ENCODE peak calls at places on chromosomes 6 and 20, in four cellular contexts. S is HL-60; V is GM23338; F is CD4-positive, alpha-beta T cell. O is an unnamed sample.

GRCh38 chr6:169028343-169028742 is 225.3 kb downstream of the THBS2 start:
- DNase-seq in S (no peak), V (no peak), F (no peak), O (no peak)

GRCh38 chr6:16770701-16771569 is 9.7 kb upstream of the ATXN1 start:
- DNase-seq in S (peak; percentile 81), V (peak; percentile 92), F (peak; percentile 66), O (peak; percentile 59)

GRCh38 chr6:24387818-24388217 is 14.9 kb upstream of the MRS2 start:
- DNase-seq in S (no peak), V (no peak), F (no peak), O (no peak)

GRCh38 chr20:39851459-39851858 is 837.6 kb downstream of the MAFB start:
- DNase-seq in S (no peak), V (no peak), F (no peak), O (no peak)

GRCh38 chr6:108113557-108114519 is 39.3 kb upstream of the OSTM1 start:
- DNase-seq in S (peak; percentile 45), V (peak; percentile 86), F (no peak), O (peak; percentile 20)

GRCh38 chr20:46348972-46349741 is 40.9 kb upstream of the CDH22 start:
- DNase-seq in S (peak; percentile 42), V (peak; percentile 87), F (peak; percentile 29), O (peak; percentile 61)

GRCh38 chr6:119978274-119978889 is 628.8 kb upstream of the MAN1A1 start:
- DNase-seq in S (no peak), V (peak; percentile 51), F (no peak), O (no peak)

GRCh38 chr6:27281105-27281539 is 31.0 kb downstream of the POM121L2 start:
- DNase-seq in S (no peak), V (no peak), F (no peak), O (no peak)

GRCh38 chr6:33078442-33078841 is 2.7 kb downstream of the HLA-DPB1 start:
- DNase-seq in S (no peak), V (no peak), F (no peak), O (no peak)

GRCh38 chr6:155050311-155050710 is 55.2 kb downstream of the TIAM2 start:
- DNase-seq in S (no peak), V (no peak), F (no peak), O (no peak)

GRCh38 chr6:106556368-106556960 is 72.8 kb downstream of the RTN4IP1 start:
- DNase-seq in S (no peak), V (no peak), F (no peak), O (no peak)
- TF ChIP-seq CTCF in S (peak; percentile 1), V (no peak), F (peak; percentile 75), O (no peak)

GRCh38 chr20:17959257-17959627 is 9.4 kb downstream of the SNX5 start:
- DNase-seq in S (no peak), V (no peak), F (no peak), O (no peak)

GRCh38 chr20:17957505-17958325 is 10.9 kb downstream of the SNX5 start:
- DNase-seq in S (no peak), V (no peak), F (no peak), O (no peak)

GRCh38 chr20:17960927-17961599 is 7.5 kb downstream of the SNX5 start:
- DNase-seq in S (peak; percentile 47), V (no peak), F (no peak), O (no peak)

GRCh38 chr20:17956099-17956685 is 12.4 kb downstream of the SNX5 start:
- DNase-seq in S (no peak), V (no peak), F (no peak), O (no peak)

GRCh38 chr20:17958326-17959256 is 10.0 kb downstream of the SNX5 start:
- DNase-seq in S (no peak), V (peak; percentile 20), F (no peak), O (no peak)
- TF ChIP-seq CTCF in S (no peak), V (no peak), F (no peak), O (no peak)

DNA sequence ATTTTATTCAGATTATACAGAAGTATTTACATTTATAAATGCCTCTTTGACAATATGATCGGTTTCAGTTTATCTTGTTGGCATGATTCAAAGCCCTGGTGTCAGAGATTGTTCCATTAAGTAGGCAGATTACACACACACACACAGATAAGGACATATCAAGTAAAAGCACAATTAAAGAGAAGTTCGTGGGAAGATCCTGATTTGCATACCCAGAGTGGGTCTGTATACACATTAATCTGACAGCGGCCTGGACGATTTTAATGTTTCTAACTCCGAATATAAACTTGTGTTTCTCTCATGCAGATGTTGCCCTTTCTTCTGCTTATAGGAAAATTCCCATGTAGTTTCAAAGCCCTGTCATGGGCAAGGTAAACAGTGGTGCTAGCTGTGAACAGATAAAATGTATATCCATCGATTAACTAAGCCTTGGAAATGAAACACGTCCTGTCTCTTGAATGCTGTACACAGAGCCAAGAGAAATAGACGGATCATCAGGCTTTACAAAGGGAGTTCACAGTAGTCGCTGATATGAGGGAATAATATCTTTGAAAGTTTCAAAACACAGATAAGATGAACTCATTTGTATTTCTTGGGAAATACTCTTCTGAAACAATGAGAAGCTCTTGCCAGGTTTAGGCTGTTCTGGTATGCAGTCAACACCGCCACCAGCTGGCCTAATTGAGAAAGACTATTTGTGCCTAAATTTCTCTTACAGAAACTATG is 108.2 kb upstream of the GMDS start:
- DNase-seq in S (peak; percentile 67), V (peak; percentile 85), F (peak; percentile 18), O (peak; percentile 49)
- TF ChIP-seq CTCF in S (peak; percentile 60), V (peak; percentile 85), F (peak; percentile 71), O (peak; percentile 91)

GRCh38 chr20:11231742-11232141 is 557.9 kb upstream of the JAG1 start:
- DNase-seq in S (no peak), V (no peak), F (no peak), O (no peak)
- TF ChIP-seq CTCF in S (no peak), V (no peak), F (no peak), O (no peak)

DNA sequence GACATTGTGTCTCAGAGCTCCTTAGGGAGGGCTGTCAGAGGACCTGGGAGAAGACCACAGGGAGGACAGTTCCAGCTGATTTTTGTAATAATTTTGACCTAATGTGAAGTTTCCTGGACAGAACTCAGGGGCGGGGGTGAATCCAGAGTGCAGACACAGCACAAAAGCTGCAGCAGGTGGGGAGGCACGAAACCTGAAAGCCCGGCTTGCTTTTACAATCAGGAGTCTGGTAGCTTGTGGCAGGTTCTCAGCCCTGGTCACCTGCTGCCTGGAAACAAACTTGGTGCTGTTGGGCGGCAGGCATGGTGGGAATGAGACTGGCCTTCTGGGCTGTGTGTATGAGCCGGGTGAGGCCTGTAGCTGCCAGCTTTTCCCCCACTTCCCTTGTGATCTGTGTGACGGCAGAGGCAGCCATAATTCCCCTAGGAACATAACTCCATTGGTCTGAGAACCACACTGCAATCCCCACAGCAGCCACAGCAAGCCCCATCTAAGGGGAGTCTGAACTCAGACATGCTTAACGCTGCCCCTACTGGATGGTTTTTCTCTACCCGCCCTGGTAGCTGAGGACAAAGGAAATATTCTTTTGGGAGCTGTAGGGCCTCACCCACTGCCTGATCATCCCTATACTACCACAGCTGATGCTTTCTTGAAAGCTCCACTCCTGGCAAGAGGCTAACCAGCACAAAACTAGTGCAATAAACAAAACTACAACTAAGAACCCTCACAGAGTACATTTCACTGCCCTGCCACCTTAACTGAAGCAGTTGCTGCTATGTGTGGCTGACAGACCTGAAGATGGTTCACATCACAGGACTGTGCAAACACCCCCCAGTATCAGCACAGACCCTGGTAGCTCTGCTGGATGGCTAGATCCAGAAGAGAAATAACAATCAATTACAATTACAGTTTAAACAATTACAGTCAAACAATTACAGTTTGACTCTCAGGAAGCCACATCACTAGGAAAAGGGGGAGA is 1055.1 kb upstream of the GJE1 start:
- DNase-seq in S (peak; percentile 37), V (peak; percentile 86), F (no peak), O (no peak)
- TF ChIP-seq CTCF in S (peak; percentile 5), V (peak; percentile 68), F (no peak), O (peak; percentile 57)